ENCODE peak calls at places on chromosome 12, in eight cellular contexts. One of them, this sample, is unnamed.

GRCh38 chr12:107145397-107145796 is 52.0 kb upstream of the CRY1 start:
- DNase-seq in hippocampal formation: no peak
- DNase-seq in T-helper 17 cell: no peak
- DNase-seq in stimulated activated CD8-positive, alpha-beta memory T cell treated with anti-CD3 and anti-CD28 coated beads, Interleukin-15, amount 100 ng/mL, for 4 hours: no peak
- DNase-seq in HS-5: peak
- DNase-seq in MCF 10A: peak
- DNase-seq in CD4-positive, CD25-positive, alpha-beta regulatory T cell: no peak
- DNase-seq in right lobe of liver: no peak
- DNase-seq in this sample: no peak

GRCh38 chr12:31727197-31727596 is 1.6 kb downstream of the AMN1 start:
- DNase-seq in hippocampal formation: peak
- DNase-seq in stimulated activated CD8-positive, alpha-beta memory T cell treated with anti-CD3 and anti-CD28 coated beads, Interleukin-15, amount 100 ng/mL, for 4 hours: no peak
- DNase-seq in T-helper 17 cell: no peak
- DNase-seq in CD4-positive, CD25-positive, alpha-beta regulatory T cell: no peak
- DNase-seq in MCF 10A: no peak
- DNase-seq in HS-5: no peak
- DNase-seq in right lobe of liver: no peak
- DNase-seq in this sample: no peak

GRCh38 chr12:103840399-103840880 is 594 bp downstream of the NT5DC3 start:
- DNase-seq in stimulated activated CD8-positive, alpha-beta memory T cell treated with anti-CD3 and anti-CD28 coated beads, Interleukin-15, amount 100 ng/mL, for 4 hours: peak
- DNase-seq in T-helper 17 cell: no peak
- DNase-seq in right lobe of liver: no peak
- DNase-seq in MCF 10A: peak
- DNase-seq in HS-5: no peak
- DNase-seq in hippocampal formation: no peak
- DNase-seq in CD4-positive, CD25-positive, alpha-beta regulatory T cell: no peak
- DNase-seq in this sample: no peak

GRCh38 chr12:128823216-128823915 is 392 bp downstream of the SLC15A4 start:
- DNase-seq in stimulated activated CD8-positive, alpha-beta memory T cell treated with anti-CD3 and anti-CD28 coated beads, Interleukin-15, amount 100 ng/mL, for 4 hours: no peak
- DNase-seq in T-helper 17 cell: no peak
- DNase-seq in right lobe of liver: peak
- DNase-seq in HS-5: no peak
- DNase-seq in hippocampal formation: no peak
- DNase-seq in MCF 10A: peak
- DNase-seq in CD4-positive, CD25-positive, alpha-beta regulatory T cell: peak
- DNase-seq in this sample: no peak

GRCh38 chr12:49017764-49018281 is 753 bp downstream of the PRKAG1 start:
- DNase-seq in MCF 10A: peak
- DNase-seq in right lobe of liver: no peak
- DNase-seq in T-helper 17 cell: no peak
- DNase-seq in hippocampal formation: no peak
- DNase-seq in HS-5: no peak
- DNase-seq in stimulated activated CD8-positive, alpha-beta memory T cell treated with anti-CD3 and anti-CD28 coated beads, Interleukin-15, amount 100 ng/mL, for 4 hours: no peak
- DNase-seq in CD4-positive, CD25-positive, alpha-beta regulatory T cell: no peak
- DNase-seq in this sample: no peak

GRCh38 chr12:88391556-88391955 is 188.7 kb downstream of the KITLG start:
- DNase-seq in MCF 10A: peak
- DNase-seq in T-helper 17 cell: no peak
- DNase-seq in CD4-positive, CD25-positive, alpha-beta regulatory T cell: no peak
- DNase-seq in right lobe of liver: no peak
- DNase-seq in HS-5: peak
- DNase-seq in stimulated activated CD8-positive, alpha-beta memory T cell treated with anti-CD3 and anti-CD28 coated beads, Interleukin-15, amount 100 ng/mL, for 4 hours: no peak
- DNase-seq in hippocampal formation: no peak
- DNase-seq in this sample: no peak

GRCh38 chr12:5806376-5807089 is 138.5 kb downstream of the ANO2 start:
- DNase-seq in right lobe of liver: no peak
- DNase-seq in HS-5: no peak
- DNase-seq in hippocampal formation: no peak
- DNase-seq in CD4-positive, CD25-positive, alpha-beta regulatory T cell: no peak
- DNase-seq in stimulated activated CD8-positive, alpha-beta memory T cell treated with anti-CD3 and anti-CD28 coated beads, Interleukin-15, amount 100 ng/mL, for 4 hours: no peak
- DNase-seq in MCF 10A: no peak
- DNase-seq in T-helper 17 cell: no peak
- DNase-seq in this sample: no peak

GRCh38 chr12:77980782-77981181 is 150.1 kb downstream of the NAV3 start:
- DNase-seq in CD4-positive, CD25-positive, alpha-beta regulatory T cell: no peak
- DNase-seq in HS-5: peak
- DNase-seq in hippocampal formation: no peak
- DNase-seq in right lobe of liver: no peak
- DNase-seq in stimulated activated CD8-positive, alpha-beta memory T cell treated with anti-CD3 and anti-CD28 coated beads, Interleukin-15, amount 100 ng/mL, for 4 hours: no peak
- DNase-seq in T-helper 17 cell: no peak
- DNase-seq in MCF 10A: no peak
- DNase-seq in this sample: no peak

GRCh38 chr12:122894173-122895121 is 1.5 kb downstream of the VPS37B start:
- DNase-seq in CD4-positive, CD25-positive, alpha-beta regulatory T cell: no peak
- DNase-seq in stimulated activated CD8-positive, alpha-beta memory T cell treated with anti-CD3 and anti-CD28 coated beads, Interleukin-15, amount 100 ng/mL, for 4 hours: no peak
- DNase-seq in T-helper 17 cell: no peak
- DNase-seq in MCF 10A: peak
- DNase-seq in right lobe of liver: no peak
- DNase-seq in hippocampal formation: no peak
- DNase-seq in HS-5: no peak
- DNase-seq in this sample: no peak

GRCh38 chr12:130879212-130879686 is 7.4 kb downstream of the RAN start:
- DNase-seq in CD4-positive, CD25-positive, alpha-beta regulatory T cell: no peak
- DNase-seq in hippocampal formation: no peak
- DNase-seq in stimulated activated CD8-positive, alpha-beta memory T cell treated with anti-CD3 and anti-CD28 coated beads, Interleukin-15, amount 100 ng/mL, for 4 hours: no peak
- DNase-seq in HS-5: no peak
- DNase-seq in MCF 10A: no peak
- DNase-seq in right lobe of liver: no peak
- DNase-seq in T-helper 17 cell: no peak
- DNase-seq in this sample: no peak

GRCh38 chr12:76284816-76285750 is 63.1 kb downstream of the BBS10 start:
- DNase-seq in MCF 10A: no peak
- DNase-seq in right lobe of liver: peak
- DNase-seq in stimulated activated CD8-positive, alpha-beta memory T cell treated with anti-CD3 and anti-CD28 coated beads, Interleukin-15, amount 100 ng/mL, for 4 hours: no peak
- DNase-seq in T-helper 17 cell: no peak
- DNase-seq in CD4-positive, CD25-positive, alpha-beta regulatory T cell: no peak
- DNase-seq in hippocampal formation: no peak
- DNase-seq in HS-5: peak
- DNase-seq in this sample: no peak

GRCh38 chr12:106307176-106307575 is 4.6 kb downstream of the TCP11L2 start:
- DNase-seq in MCF 10A: no peak
- DNase-seq in CD4-positive, CD25-positive, alpha-beta regulatory T cell: no peak
- DNase-seq in stimulated activated CD8-positive, alpha-beta memory T cell treated with anti-CD3 and anti-CD28 coated beads, Interleukin-15, amount 100 ng/mL, for 4 hours: no peak
- DNase-seq in HS-5: no peak
- DNase-seq in hippocampal formation: no peak
- DNase-seq in right lobe of liver: no peak
- DNase-seq in T-helper 17 cell: no peak
- DNase-seq in this sample: no peak

GRCh38 chr12:111137968-111138367 is 217.6 kb upstream of the MYL2 start:
- DNase-seq in HS-5: no peak
- DNase-seq in stimulated activated CD8-positive, alpha-beta memory T cell treated with anti-CD3 and anti-CD28 coated beads, Interleukin-15, amount 100 ng/mL, for 4 hours: no peak
- DNase-seq in hippocampal formation: no peak
- DNase-seq in MCF 10A: no peak
- DNase-seq in CD4-positive, CD25-positive, alpha-beta regulatory T cell: no peak
- DNase-seq in right lobe of liver: no peak
- DNase-seq in T-helper 17 cell: no peak
- DNase-seq in this sample: no peak

This sample was measured in putamen.